ENCODE peak calls at places on chromosomes 12 and 14, in ten cellular contexts. Z is mammary epithelial cell; U is HTR-8/SVneo; E is AG09319; M is psoas muscle; A is mesendoderm; O is CD8-positive, alpha-beta T cell; L is A549; S is progenitor cell of endocrine pancreas; K is SHP77. R is an unnamed sample.

GRCh38 chr12:67940780-67941243 is 48.4 kb upstream of the IFNG-AS1 start:
- DNase-seq in S (no peak), M (no peak), E (no peak), Z (peak), L (no peak), O (no peak), K (no peak), A (peak), U (peak), R (no peak)

GRCh38 chr14:94112513-94113060 is 2.1 kb downstream of the IFI27 start:
- DNase-seq in S (no peak), U (no peak), Z (no peak), E (no peak), K (no peak), A (no peak), L (no peak), O (no peak), M (no peak), R (no peak)

GRCh38 chr12:6363010-6363329 is 12.4 kb downstream of the SCNN1A start:
- DNase-seq in L (no peak), E (no peak), A (no peak), U (no peak), Z (no peak), O (no peak), S (no peak), M (no peak), K (no peak), R (no peak)

GRCh38 chr12:53343978-53344377 is 7.8 kb upstream of the SP7 start:
- DNase-seq in E (no peak), A (no peak), M (no peak), O (no peak), K (no peak), Z (no peak), S (no peak), L (no peak), U (no peak), R (no peak)

GRCh38 chr12:2615665-2616387 is 178.9 kb upstream of the FKBP4 start:
- DNase-seq in K (no peak), E (no peak), S (no peak), O (no peak), Z (no peak), L (no peak), U (no peak), A (peak), M (no peak), R (peak)

GRCh38 chr12:1907652-1908611 is 10.5 kb downstream of the CACNA2D4 start:
- DNase-seq in E (no peak), Z (peak), S (peak), A (no peak), M (no peak), K (no peak), O (peak), U (no peak), L (no peak), R (peak)

GRCh38 chr14:91284146-91284790 is 39.8 kb upstream of the GPR68 start:
- DNase-seq in L (no peak), A (peak), O (no peak), U (peak), K (no peak), M (no peak), E (peak), S (no peak), Z (peak), R (peak)

GRCh38 chr12:28742791-28743190 is 406.3 kb upstream of the FAR2 start:
- DNase-seq in O (no peak), K (no peak), L (no peak), M (no peak), A (no peak), U (no peak), E (no peak), S (no peak), Z (peak), R (no peak)

GRCh38 chr12:20555015-20555414 is 140.1 kb upstream of the SLCO1C1 start:
- DNase-seq in A (no peak), K (no peak), L (no peak), U (no peak), M (no peak), Z (no peak), S (no peak), E (no peak), O (no peak), R (no peak)

GRCh38 chr12:64450711-64451486 is 1.0 kb upstream of the TBK1 start:
- DNase-seq in K (peak), O (no peak), E (no peak), U (no peak), S (no peak), M (no peak), A (peak), L (no peak), Z (peak), R (no peak)

GRCh38 chr12:39772708-39773665 is 153.4 kb upstream of the ABCD2 start:
- DNase-seq in E (peak), U (no peak), M (no peak), K (no peak), O (no peak), L (no peak), A (no peak), Z (no peak), S (no peak), R (no peak)

GRCh38 chr12:77249892-77250291 is 184.5 kb upstream of the E2F7 start:
- DNase-seq in E (no peak), M (no peak), U (no peak), A (no peak), O (no peak), L (no peak), S (no peak), Z (no peak), K (no peak), R (no peak)

GRCh38 chr12:111428081-111428727 is 22.5 kb downstream of the SH2B3 start:
- DNase-seq in L (no peak), E (no peak), A (no peak), S (no peak), O (no peak), Z (no peak), U (no peak), K (no peak), M (no peak), R (no peak)

GRCh38 chr12:16449459-16449858 is 102.0 kb downstream of the MGST1 start:
- DNase-seq in Z (no peak), K (no peak), S (no peak), E (no peak), U (no peak), A (no peak), M (no peak), O (no peak), L (no peak), R (no peak)

GRCh38 chr12:117377758-117378157 is 16.3 kb upstream of the NOS1 start:
- DNase-seq in K (peak), S (no peak), M (no peak), O (no peak), L (no peak), U (no peak), A (peak), E (no peak), Z (no peak), R (no peak)

GRCh38 chr14:101716956-101717662 is 44.4 kb upstream of the PPP2R5C start:
- DNase-seq in M (no peak), E (no peak), K (no peak), L (no peak), A (no peak), U (no peak), O (peak), S (no peak), Z (peak), R (no peak)

GRCh38 chr12:38392584-38393144 is 76.1 kb downstream of the ALG10B start:
- DNase-seq in O (no peak), Z (peak), L (no peak), K (no peak), A (peak), M (no peak), U (no peak), E (no peak), S (no peak), R (no peak)

GRCh38 chr14:54253195-54253947 is 143.4 kb upstream of the CDKN3 start:
- DNase-seq in O (no peak), U (peak), M (no peak), S (no peak), Z (peak), A (peak), L (peak), K (no peak), E (peak), R (no peak)

GRCh38 chr12:85617307-85618091 is 218.7 kb downstream of the RASSF9 start:
- DNase-seq in A (no peak), L (no peak), K (no peak), O (no peak), Z (no peak), U (no peak), E (no peak), M (no peak), S (no peak), R (no peak)

GRCh38 chr14:22099942-22100763 is 426.5 kb upstream of the OR4E1 start:
- DNase-seq in Z (peak), S (peak), K (peak), A (peak), O (peak), L (peak), E (no peak), M (peak), U (no peak), R (peak)

GRCh38 chr14:68938515-68939423 is 40.3 kb downstream of the ACTN1 start:
- DNase-seq in E (no peak), Z (no peak), A (peak), M (no peak), O (no peak), L (peak), U (no peak), S (no peak), K (no peak), R (peak)